ENCODE peak calls at places on chromosome 19, in nine cellular contexts. F, A, G, X, S, Y, C, Z and V are unnamed samples.

GRCh38 chr19:35437152-35437951 is 10.7 kb upstream of the FFAR2 start:
- DNase-seq in F (peak), X (no peak), C (no peak), Y (no peak), Z (no peak), A (no peak), G (no peak), S (no peak), V (no peak)

GRCh38 chr19:8611391-8611883 is 922 bp upstream of the ADAMTS10 start:
- DNase-seq in Z (no peak), G (peak), Y (no peak), A (peak), X (no peak), S (no peak), F (no peak), C (no peak), V (no peak)

GRCh38 chr19:17846146-17846545 is 1.6 kb downstream of the JAK3 start:
- DNase-seq in F (no peak), C (no peak), Z (no peak), Y (no peak), X (no peak), S (peak), A (no peak), G (no peak), V (no peak)

GRCh38 chr19:47093841-47094240 is 19.7 kb downstream of the ZC3H4 start:
- DNase-seq in Z (no peak), C (no peak), X (no peak), Y (no peak), S (no peak), A (no peak), F (no peak), G (no peak), V (peak)

GRCh38 chr19:14089412-14089661 is 1.2 kb downstream of the SAMD1 start:
- DNase-seq in X (no peak), C (no peak), F (peak), Z (no peak), G (no peak), Y (no peak), A (peak), S (no peak), V (no peak)

GRCh38 chr19:12946092-12946845 is 607 bp downstream of the RAD23A start:
- DNase-seq in Y (no peak), S (no peak), X (peak), F (peak), Z (peak), A (peak), G (peak), C (peak), V (peak)

GRCh38 chr19:10544242-10544752 is 593 bp downstream of the ATG4D start:
- DNase-seq in C (peak), S (no peak), Z (no peak), Y (no peak), G (peak), X (no peak), F (no peak), A (no peak), V (peak)

GRCh38 chr19:46603752-46604241 is 2.7 kb downstream of the CALM3 start:
- DNase-seq in F (no peak), G (no peak), C (no peak), X (peak), Y (peak), Z (no peak), A (peak), S (no peak), V (no peak)

GRCh38 chr19:48053076-48053475 is 9.2 kb upstream of the CABP5 start:
- DNase-seq in C (no peak), S (no peak), Y (no peak), A (no peak), X (no peak), F (no peak), Z (no peak), G (no peak), V (no peak)

GRCh38 chr19:16325671-16326400 is 1.2 kb downstream of the KLF2 start:
- DNase-seq in S (peak), Z (no peak), G (peak), X (peak), A (peak), C (no peak), F (peak), Y (no peak), V (no peak)

GRCh38 chr19:1875646-1876493 is 9.4 kb downstream of the ABHD17A start:
- DNase-seq in S (peak), Z (peak), F (peak), G (peak), C (peak), Y (peak), X (peak), A (peak), V (peak)

GRCh38 chr19:10262771-10263170 is 8.1 kb upstream of the ICAM1 start:
- DNase-seq in X (no peak), Z (no peak), A (no peak), Y (no peak), S (no peak), G (no peak), F (no peak), C (no peak), V (no peak)

GRCh38 chr19:16714702-16715294 is 4.8 kb upstream of the NWD1 start:
- DNase-seq in F (peak), A (peak), S (peak), C (peak), Z (peak), G (peak), Y (peak), X (peak), V (no peak)

GRCh38 chr19:13727798-13728197 is 36.5 kb upstream of the MRI1 start:
- DNase-seq in C (no peak), X (no peak), Y (no peak), A (no peak), S (no peak), F (no peak), G (no peak), Z (no peak), V (no peak)

GRCh38 chr19:11152318-11153062 is 3.1 kb downstream of the SPC24 start:
- DNase-seq in F (no peak), G (peak), Y (peak), S (no peak), A (no peak), Z (no peak), C (peak), X (no peak), V (peak)

GRCh38 chr19:24052811-24053210 is 34.2 kb upstream of the ZNF254 start:
- DNase-seq in A (no peak), F (no peak), Z (no peak), X (no peak), S (no peak), G (no peak), C (no peak), Y (no peak), V (no peak)

GRCh38 chr19:17754634-17755532 is 3.6 kb downstream of the FCHO1 start:
- DNase-seq in A (no peak), F (no peak), Z (no peak), S (no peak), G (peak), C (no peak), Y (no peak), X (no peak), V (no peak)

GRCh38 chr19:4703671-4704316 is 19.8 kb downstream of the DPP9 start:
- DNase-seq in F (no peak), G (peak), A (no peak), C (no peak), X (no peak), S (no peak), Y (no peak), Z (no peak), V (no peak)

GRCh38 chr19:12597594-12597993 is 13.0 kb downstream of the ZNF490 start:
- DNase-seq in F (no peak), Y (no peak), S (no peak), A (no peak), C (no peak), X (no peak), G (no peak), Z (no peak), V (no peak)

GRCh38 chr19:49436381-49437017 is 4.8 kb downstream of the SLC17A7 start:
- DNase-seq in Z (no peak), Y (no peak), A (peak), S (peak), X (peak), G (peak), F (no peak), C (no peak), V (no peak)

GRCh38 chr19:18284710-18285430 is 3.4 kb upstream of the JUND start:
- DNase-seq in Z (no peak), S (no peak), C (no peak), A (no peak), X (no peak), G (no peak), F (no peak), Y (no peak), V (no peak)

GRCh38 chr19:39558623-39559117 is 18.7 kb upstream of the EID2 start:
- DNase-seq in Z (no peak), G (no peak), S (peak), A (no peak), Y (no peak), X (no peak), F (no peak), C (no peak), V (no peak)

GRCh38 chr19:1177322-1178114 is 3.5 kb upstream of the SBNO2 start:
- DNase-seq in C (peak), Z (no peak), A (no peak), X (no peak), S (no peak), G (peak), F (peak), Y (peak), V (no peak)

GRCh38 chr19:3027292-3027691 is 1.8 kb downstream of the TLE2 start:
- DNase-seq in Z (no peak), X (no peak), G (no peak), A (no peak), Y (no peak), S (no peak), C (no peak), F (no peak), V (no peak)

GRCh38 chr19:42762782-42763181 is 2.7 kb downstream of the PSG8 start:
- DNase-seq in Y (no peak), A (no peak), C (no peak), F (no peak), S (no peak), X (no peak), G (no peak), Z (no peak), V (no peak)

GRCh38 chr19:45798995-45799517 is 6.4 kb upstream of the DMWD start:
- DNase-seq in G (peak), A (peak), F (peak), Y (peak), X (peak), Z (peak), C (peak), S (peak), V (peak)

GRCh38 chr19:7787602-7788177 is 24.6 kb downstream of the CLEC4M start:
- DNase-seq in Z (no peak), S (no peak), Y (no peak), F (no peak), A (no peak), G (no peak), C (no peak), X (no peak), V (no peak)

GRCh38 chr19:35302446-35302845 is 10.5 kb downstream of the MAG start:
- DNase-seq in Z (no peak), C (no peak), S (no peak), F (no peak), G (no peak), Y (no peak), X (no peak), A (no peak), V (no peak)

GRCh38 chr19:43957891-43958290 is 6.9 kb downstream of the ZNF221 start:
- DNase-seq in G (no peak), Y (no peak), C (peak), F (no peak), S (no peak), A (no peak), X (no peak), Z (no peak), V (no peak)

GRCh38 chr19:664913-665443 is 2.0 kb upstream of the RNF126 start:
- DNase-seq in A (peak), G (peak), S (peak), Y (peak), X (peak), Z (peak), C (peak), F (peak), V (peak)

GRCh38 chr19:5949792-5950305 is 28.1 kb downstream of the RANBP3 start:
- DNase-seq in Z (peak), X (no peak), C (no peak), Y (no peak), G (peak), F (peak), S (peak), A (no peak), V (no peak)

GRCh38 chr19:49064768-49065611 is at the start of gene NTF4:
- DNase-seq in A (peak), Y (no peak), X (peak), F (peak), S (no peak), C (no peak), Z (peak), G (peak), V (peak)